ENCODE peak calls at places on chromosomes 11 and 22, in eight cellular contexts. R, F, Y, O, J, B, V and T are unnamed samples.

GRCh38 chr22:50535113-50535512 is 5.3 kb upstream of the TYMP start:
- DNase-seq in R (no peak), F (no peak), Y (no peak), O (no peak), J (no peak), B (no peak), V (no peak), T (no peak)

GRCh38 chr22:26590525-26590858 is 560 bp upstream of the TPST2 start:
- DNase-seq in R (no peak), F (no peak), Y (peak), O (no peak), J (no peak), B (no peak), V (peak), T (no peak)

GRCh38 chr11:74321487-74322188 is 10.2 kb upstream of the P4HA3 start:
- DNase-seq in R (peak), F (no peak), Y (peak), O (peak), J (no peak), B (peak), V (peak), T (peak)

GRCh38 chr11:119340335-119341221 is at the start of gene C1QTNF5:
- DNase-seq in R (no peak), F (no peak), Y (peak), O (peak), J (peak), B (peak), V (peak), T (no peak)

GRCh38 chr11:304061-304506 is 3.5 kb upstream of the IFITM2 start:
- DNase-seq in R (no peak), F (no peak), Y (no peak), O (no peak), J (no peak), B (no peak), V (no peak), T (no peak)

GRCh38 chr11:69825037-69825834 is 6.0 kb upstream of the FGF3 start:
- DNase-seq in R (no peak), F (no peak), Y (no peak), O (no peak), J (peak), B (no peak), V (no peak), T (peak)

GRCh38 chr11:27084407-27084985 is 43.9 kb downstream of the BBOX1 start:
- DNase-seq in R (no peak), F (no peak), Y (no peak), O (no peak), J (no peak), B (peak), V (peak), T (no peak)

GRCh38 chr11:64802370-64803162 is 448 bp downstream of the MAP4K2 start:
- DNase-seq in R (no peak), F (no peak), Y (no peak), O (no peak), J (no peak), B (no peak), V (no peak), T (no peak)

GRCh38 chr11:45097721-45098493 is 48.5 kb upstream of the PRDM11 start:
- DNase-seq in R (peak), F (no peak), Y (peak), O (peak), J (no peak), B (peak), V (peak), T (peak)

GRCh38 chr11:62909107-62909894 is 11.9 kb downstream of the CHRM1 start:
- DNase-seq in R (peak), F (no peak), Y (peak), O (peak), J (peak), B (peak), V (peak), T (peak)

GRCh38 chr11:36618025-36618700 is 20.1 kb upstream of the RAG2 start:
- DNase-seq in R (no peak), F (no peak), Y (no peak), O (no peak), J (no peak), B (no peak), V (no peak), T (no peak)

GRCh38 chr11:124481365-124482323 is 36.1 kb upstream of the OR8B8 start:
- DNase-seq in R (peak), F (no peak), Y (peak), O (peak), J (no peak), B (peak), V (peak), T (peak)

GRCh38 chr11:68896171-68896959 is 7.3 kb downstream of the MRPL21 start:
- DNase-seq in R (no peak), F (no peak), Y (no peak), O (no peak), J (no peak), B (no peak), V (no peak), T (no peak)

GRCh38 chr11:80727315-80727714 is 1286.5 kb upstream of the TENM4 start:
- DNase-seq in R (peak), F (peak), Y (peak), O (peak), J (no peak), B (peak), V (peak), T (peak)

GRCh38 chr11:67576742-67577475 is 6.7 kb upstream of the GSTP1 start:
- DNase-seq in R (no peak), F (no peak), Y (no peak), O (no peak), J (no peak), B (no peak), V (no peak), T (no peak)

GRCh38 chr22:40603088-40603605 is 33.4 kb downstream of the MRTFA start:
- DNase-seq in R (no peak), F (no peak), Y (peak), O (peak), J (no peak), B (no peak), V (peak), T (peak)

GRCh38 chr11:78228467-78228866 is 39.7 kb downstream of the USP35 start:
- DNase-seq in R (peak), F (peak), Y (peak), O (peak), J (no peak), B (peak), V (peak), T (peak)

GRCh38 chr22:37295213-37295886 is 13.0 kb downstream of the CYTH4 start:
- DNase-seq in R (no peak), F (no peak), Y (no peak), O (no peak), J (no peak), B (no peak), V (no peak), T (no peak)

GRCh38 chr11:13329670-13330401 is 52.2 kb downstream of the BMAL1 start:
- DNase-seq in R (no peak), F (no peak), Y (peak), O (no peak), J (peak), B (peak), V (peak), T (peak)

GRCh38 chr11:65415499-65416340 is 6.9 kb upstream of the NEAT1 start:
- DNase-seq in R (no peak), F (no peak), Y (no peak), O (no peak), J (no peak), B (no peak), V (no peak), T (no peak)

GRCh38 chr22:21775061-21775460 is 39.5 kb upstream of the YPEL1 start:
- DNase-seq in R (no peak), F (no peak), Y (peak), O (peak), J (no peak), B (no peak), V (peak), T (no peak)

GRCh38 chr22:35620624-35621245 is 3.6 kb upstream of the MB start:
- DNase-seq in R (no peak), F (no peak), Y (peak), O (peak), J (no peak), B (peak), V (peak), T (no peak)

GRCh38 chr22:19448076-19448607 is 631 bp upstream of the C22orf39 start:
- DNase-seq in R (peak), F (peak), Y (peak), O (peak), J (peak), B (peak), V (peak), T (peak)

GRCh38 chr11:67482275-67482735 is 521 bp upstream of the AIP start:
- DNase-seq in R (no peak), F (no peak), Y (no peak), O (no peak), J (no peak), B (no peak), V (no peak), T (no peak)

GRCh38 chr11:73273246-73273890 is 1.2 kb downstream of the P2RY6 start:
- DNase-seq in R (no peak), F (no peak), Y (no peak), O (no peak), J (peak), B (no peak), V (no peak), T (no peak)

GRCh38 chr22:49765951-49766350 is 61.7 kb downstream of the BRD1 start:
- DNase-seq in R (no peak), F (no peak), Y (no peak), O (no peak), J (peak), B (no peak), V (no peak), T (no peak)

GRCh38 chr11:66725114-66725513 is 3.9 kb downstream of the SPTBN2 start:
- DNase-seq in R (no peak), F (no peak), Y (no peak), O (no peak), J (no peak), B (no peak), V (no peak), T (no peak)

GRCh38 chr11:9313648-9314290 is 624 bp downstream of the TMEM41B start:
- DNase-seq in R (peak), F (no peak), Y (peak), O (peak), J (peak), B (peak), V (peak), T (peak)

GRCh38 chr22:20750461-20751184 is 23.3 kb upstream of the SERPIND1 start:
- DNase-seq in R (no peak), F (no peak), Y (peak), O (peak), J (peak), B (peak), V (peak), T (peak)

GRCh38 chr22:19177164-19178064 is 1.1 kb downstream of the SLC25A1 start:
- DNase-seq in R (no peak), F (no peak), Y (no peak), O (no peak), J (no peak), B (no peak), V (no peak), T (no peak)

GRCh38 chr22:30718938-30719337 is 24.3 kb downstream of the OSBP2 start:
- DNase-seq in R (no peak), F (no peak), Y (no peak), O (no peak), J (no peak), B (no peak), V (no peak), T (no peak)

GRCh38 chr11:19938866-19939265 is 221.4 kb downstream of the DBX1 start:
- DNase-seq in R (no peak), F (no peak), Y (no peak), O (no peak), J (no peak), B (no peak), V (no peak), T (peak)

GRCh38 chr11:102223859-102224258 is 93.4 kb upstream of the BIRC3 start:
- DNase-seq in R (no peak), F (no peak), Y (no peak), O (peak), J (no peak), B (no peak), V (peak), T (peak)

GRCh38 chr11:126476977-126477376 is 121.5 kb downstream of the ST3GAL4 start:
- DNase-seq in R (no peak), F (no peak), Y (no peak), O (no peak), J (no peak), B (no peak), V (no peak), T (no peak)

GRCh38 chr11:64661622-64662021 is 61.4 kb downstream of the NRXN2 start:
- DNase-seq in R (no peak), F (no peak), Y (no peak), O (no peak), J (no peak), B (no peak), V (no peak), T (no peak)

GRCh38 chr22:44126807-44127206 is 53.9 kb upstream of the PARVG start:
- DNase-seq in R (no peak), F (no peak), Y (no peak), O (no peak), J (no peak), B (no peak), V (no peak), T (no peak)

GRCh38 chr22:31313366-31314147 is 21.3 kb upstream of the PIK3IP1 start:
- DNase-seq in R (peak), F (no peak), Y (peak), O (peak), J (peak), B (peak), V (peak), T (peak)

GRCh38 chr22:23219787-23220484 is 39.6 kb downstream of the BCR start:
- DNase-seq in R (no peak), F (peak), Y (peak), O (peak), J (peak), B (no peak), V (peak), T (peak)

GRCh38 chr22:23222875-23223565 is 42.7 kb downstream of the BCR start:
- DNase-seq in R (no peak), F (no peak), Y (no peak), O (no peak), J (no peak), B (no peak), V (no peak), T (no peak)

GRCh38 chr22:23222033-23222840 is 41.9 kb downstream of the BCR start:
- DNase-seq in R (no peak), F (no peak), Y (no peak), O (no peak), J (no peak), B (no peak), V (no peak), T (no peak)

GRCh38 chr22:23220485-23221350 is 40.4 kb downstream of the BCR start:
- DNase-seq in R (no peak), F (peak), Y (peak), O (peak), J (no peak), B (no peak), V (peak), T (peak)

GRCh38 chr22:23221351-23221804 is 41.1 kb downstream of the BCR start:
- DNase-seq in R (no peak), F (no peak), Y (no peak), O (no peak), J (no peak), B (no peak), V (no peak), T (no peak)
- H3K4me3 ChIP-seq in R (no peak), F (no peak), Y (no peak), O (no peak), J (no peak), B (no peak), V (no peak), T (no peak)

DNA sequence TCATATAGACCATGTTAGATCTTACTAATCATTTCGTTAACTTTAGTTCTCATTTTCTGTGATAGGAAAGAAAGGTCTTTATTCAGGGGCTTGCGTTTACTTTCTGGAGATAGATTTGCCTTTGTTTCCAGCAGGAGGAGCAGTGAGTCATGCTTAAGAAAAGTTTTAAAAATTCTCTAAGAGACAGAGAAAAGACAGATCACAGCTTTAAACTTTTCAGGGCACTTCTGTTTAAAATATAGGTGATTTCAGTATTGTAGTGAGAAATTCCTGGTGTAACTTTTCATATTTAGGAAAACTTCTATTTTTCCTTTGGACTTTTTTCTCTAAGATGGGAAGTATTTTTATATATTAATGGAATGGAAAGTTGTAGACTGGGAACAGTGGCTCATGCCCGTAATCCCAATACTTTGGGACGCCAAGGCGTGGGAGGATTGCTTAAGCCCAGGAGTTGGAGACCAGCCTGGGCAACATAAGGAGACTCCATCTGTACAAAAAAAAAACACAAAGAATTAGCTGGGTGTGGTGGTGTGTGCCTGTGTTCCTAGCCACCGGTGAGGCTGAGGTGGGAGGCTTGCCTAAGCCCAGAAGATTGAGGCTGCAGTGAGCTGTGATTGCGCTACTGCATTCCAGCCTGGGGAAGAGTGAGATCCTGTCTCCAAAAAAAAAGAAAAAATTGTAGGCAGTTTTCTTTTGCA is 60.3 kb downstream of the ATXN10 start:
- DNase-seq in R (no peak), F (no peak), Y (peak), O (peak), J (no peak), B (peak), V (peak), T (peak)
- TF ChIP-seq CTCF in R (peak), F (peak), Y (peak), O (peak), J (no peak), B (peak), V (peak), T (peak)

GRCh38 chr22:42994917-42995562 is 19.9 kb downstream of the PACSIN2 start:
- DNase-seq in R (no peak), F (no peak), Y (peak), O (peak), J (peak), B (peak), V (peak), T (peak)
- H3K4me3 ChIP-seq in R (no peak), F (no peak), Y (peak), O (peak), J (peak), B (no peak), V (peak), T (peak)

GRCh38 chr11:2914475-2915195 is 14.6 kb downstream of the PHLDA2 start:
- DNase-seq in R (no peak), F (no peak), Y (no peak), O (no peak), J (peak), B (peak), V (no peak), T (no peak)

GRCh38 chr11:2912038-2912410 is 17.2 kb downstream of the PHLDA2 start:
- DNase-seq in R (no peak), F (no peak), Y (no peak), O (no peak), J (peak), B (no peak), V (no peak), T (no peak)

GRCh38 chr11:2912498-2912897 is 16.7 kb downstream of the PHLDA2 start:
- DNase-seq in R (no peak), F (no peak), Y (peak), O (peak), J (peak), B (no peak), V (peak), T (peak)

GRCh38 chr11:2913776-2914474 is 15.3 kb downstream of the PHLDA2 start:
- DNase-seq in R (no peak), F (no peak), Y (no peak), O (no peak), J (no peak), B (no peak), V (no peak), T (no peak)

GRCh38 chr11:2913029-2913431 is 16.2 kb downstream of the PHLDA2 start:
- DNase-seq in R (no peak), F (no peak), Y (peak), O (peak), J (no peak), B (no peak), V (peak), T (no peak)
- TF ChIP-seq CTCF in R (no peak), F (no peak), Y (no peak), O (peak), J (no peak), B (no peak), V (no peak), T (no peak)

DNA sequence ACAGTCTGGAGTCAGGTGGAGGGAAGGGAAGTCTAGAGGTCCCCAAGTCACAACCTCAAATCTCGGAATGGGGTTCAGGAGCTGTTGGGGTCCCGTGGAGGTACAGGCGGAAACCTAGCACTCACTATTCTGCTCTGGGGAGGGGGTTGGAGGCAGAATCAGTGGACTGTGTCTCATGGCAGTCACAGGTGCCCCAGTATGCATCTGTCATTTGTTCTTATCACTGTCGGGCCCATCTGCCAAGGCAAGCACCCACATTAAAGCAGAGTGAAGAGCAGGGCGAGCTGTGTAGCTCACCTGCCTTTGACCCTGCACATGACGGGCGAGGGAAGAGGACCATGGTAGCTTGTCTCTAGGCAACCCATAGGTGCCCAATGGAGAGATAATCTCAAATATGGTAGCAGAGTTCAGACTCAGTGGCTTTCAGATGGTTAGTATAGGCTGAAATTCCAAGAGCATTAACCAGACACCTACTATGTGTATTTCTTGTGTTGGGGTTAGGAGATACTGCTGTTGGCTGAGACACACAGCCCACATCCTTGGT is 29.8 kb downstream of the KCNQ1OT1 start:
- DNase-seq in R (no peak), F (no peak), Y (no peak), O (no peak), J (peak), B (no peak), V (no peak), T (no peak)
- H3K4me3 ChIP-seq in R (no peak), F (no peak), Y (no peak), O (no peak), J (no peak), B (no peak), V (no peak), T (no peak)

DNA sequence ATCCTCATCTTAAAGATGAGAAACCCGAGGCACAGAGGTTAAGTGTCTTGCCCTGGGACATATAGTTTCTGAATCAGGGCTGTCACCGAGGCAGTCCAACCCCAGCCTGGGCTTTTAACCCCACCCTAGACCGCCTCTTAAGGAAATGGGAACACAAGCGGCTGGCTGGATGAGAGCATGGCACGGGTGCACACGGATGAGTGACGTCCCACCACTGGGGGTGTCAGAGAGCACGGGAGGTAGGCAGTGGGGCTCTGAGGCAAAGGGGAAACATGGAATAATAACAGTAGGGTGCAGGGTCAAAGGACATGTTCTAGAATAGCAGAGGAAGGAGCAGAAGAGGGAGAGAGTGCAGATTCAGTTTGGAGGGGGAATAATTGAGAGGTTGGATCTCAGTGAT is 22.3 kb downstream of the PPFIBP2 start:
- DNase-seq in R (no peak), F (no peak), Y (no peak), O (no peak), J (no peak), B (peak), V (no peak), T (no peak)
- TF ChIP-seq CTCF in R (no peak), F (peak), Y (no peak), O (peak), J (no peak), B (no peak), V (peak), T (no peak)

GRCh38 chr11:106397787-106398355 is 320.4 kb downstream of the AASDHPPT start:
- DNase-seq in R (no peak), F (no peak), Y (peak), O (no peak), J (no peak), B (no peak), V (peak), T (no peak)
- H3K4me3 ChIP-seq in R (no peak), F (no peak), Y (no peak), O (no peak), J (no peak), B (no peak), V (no peak), T (no peak)